ENCODE peak calls at places on chromosomes 16 and 17, in seven cellular contexts. One of them, this sample, is unnamed. For H3K9me3, the result is how much of the 10 kb centered on the place peaks cover.

GRCh38 chr16:13372421-13372820 is 471.0 kb downstream of the SHISA9 start:
- DNase-seq in PC-3: no peak
- DNase-seq in endothelial cell of umbilical vein: no peak
- DNase-seq in GM23248: no peak
- DNase-seq in mammary epithelial cell: no peak
- DNase-seq in MM.1S: no peak
- DNase-seq in fibroblast of lung: no peak
- DNase-seq in this sample: no peak

GRCh38 chr16:81873843-81874752 is 95.0 kb downstream of the PLCG2 start:
- DNase-seq in fibroblast of lung: peak
- DNase-seq in PC-3: peak
- DNase-seq in MM.1S: peak
- DNase-seq in mammary epithelial cell: peak
- DNase-seq in GM23248: peak
- DNase-seq in endothelial cell of umbilical vein: peak
- DNase-seq in this sample: peak

GRCh38 chr16:81639931-81640680 is 139.0 kb upstream of the PLCG2 start:
- DNase-seq in PC-3: no peak
- DNase-seq in mammary epithelial cell: no peak
- DNase-seq in fibroblast of lung: no peak
- DNase-seq in GM23248: no peak
- DNase-seq in MM.1S: no peak
- DNase-seq in endothelial cell of umbilical vein: no peak
- DNase-seq in this sample: no peak

GRCh38 chr16:81623365-81624102 is 155.6 kb upstream of the PLCG2 start:
- DNase-seq in PC-3: peak
- DNase-seq in MM.1S: peak
- DNase-seq in mammary epithelial cell: peak
- DNase-seq in fibroblast of lung: no peak
- DNase-seq in GM23248: peak
- DNase-seq in endothelial cell of umbilical vein: peak
- DNase-seq in this sample: peak

GRCh38 chr17:40190197-40191021 is 13.1 kb downstream of the RAPGEFL1 start:
- DNase-seq in endothelial cell of umbilical vein: peak
- DNase-seq in mammary epithelial cell: no peak
- DNase-seq in fibroblast of lung: no peak
- DNase-seq in GM23248: peak
- DNase-seq in PC-3: peak
- DNase-seq in MM.1S: peak
- DNase-seq in this sample: peak

GRCh38 chr17:351875-352420 is 659 bp downstream of the RPH3AL start:
- DNase-seq in endothelial cell of umbilical vein: no peak
- DNase-seq in MM.1S: no peak
- DNase-seq in fibroblast of lung: no peak
- DNase-seq in mammary epithelial cell: no peak
- DNase-seq in PC-3: no peak
- DNase-seq in GM23248: no peak
- DNase-seq in this sample: no peak

GRCh38 chr16:30380801-30381208 is 1.6 kb downstream of the SEPTIN1 start:
- DNase-seq in fibroblast of lung: no peak
- DNase-seq in endothelial cell of umbilical vein: no peak
- DNase-seq in MM.1S: no peak
- DNase-seq in GM23248: no peak
- DNase-seq in mammary epithelial cell: no peak
- DNase-seq in PC-3: no peak
- DNase-seq in this sample: no peak

GRCh38 chr16:2473425-2473926 is 1.5 kb upstream of the TBC1D24 start:
- DNase-seq in endothelial cell of umbilical vein: no peak
- DNase-seq in MM.1S: no peak
- DNase-seq in fibroblast of lung: no peak
- DNase-seq in mammary epithelial cell: no peak
- DNase-seq in GM23248: no peak
- DNase-seq in PC-3: peak
- DNase-seq in this sample: peak

GRCh38 chr17:21252289-21252874 is 828 bp downstream of the NATD1 start:
- DNase-seq in fibroblast of lung: no peak
- DNase-seq in MM.1S: no peak
- DNase-seq in mammary epithelial cell: no peak
- DNase-seq in endothelial cell of umbilical vein: no peak
- DNase-seq in PC-3: no peak
- DNase-seq in GM23248: peak
- DNase-seq in this sample: peak

GRCh38 chr17:77409282-77410161 is 268.8 kb downstream of the SEC14L1 start:
- DNase-seq in PC-3: no peak
- DNase-seq in endothelial cell of umbilical vein: no peak
- DNase-seq in GM23248: peak
- DNase-seq in fibroblast of lung: peak
- DNase-seq in MM.1S: no peak
- DNase-seq in mammary epithelial cell: peak
- DNase-seq in this sample: peak

GRCh38 chr16:3754304-3754703 is 37.0 kb upstream of the TRAP1 start:
- DNase-seq in GM23248: peak
- DNase-seq in fibroblast of lung: peak
- DNase-seq in endothelial cell of umbilical vein: no peak
- DNase-seq in PC-3: no peak
- DNase-seq in MM.1S: no peak
- DNase-seq in mammary epithelial cell: no peak
- DNase-seq in this sample: no peak

GRCh38 chr17:60421273-60422161 is 772 bp upstream of the CHCT1 start:
- DNase-seq in mammary epithelial cell: peak
- DNase-seq in MM.1S: peak
- DNase-seq in fibroblast of lung: peak
- DNase-seq in PC-3: no peak
- DNase-seq in GM23248: peak
- DNase-seq in endothelial cell of umbilical vein: peak
- DNase-seq in this sample: peak

DNA sequence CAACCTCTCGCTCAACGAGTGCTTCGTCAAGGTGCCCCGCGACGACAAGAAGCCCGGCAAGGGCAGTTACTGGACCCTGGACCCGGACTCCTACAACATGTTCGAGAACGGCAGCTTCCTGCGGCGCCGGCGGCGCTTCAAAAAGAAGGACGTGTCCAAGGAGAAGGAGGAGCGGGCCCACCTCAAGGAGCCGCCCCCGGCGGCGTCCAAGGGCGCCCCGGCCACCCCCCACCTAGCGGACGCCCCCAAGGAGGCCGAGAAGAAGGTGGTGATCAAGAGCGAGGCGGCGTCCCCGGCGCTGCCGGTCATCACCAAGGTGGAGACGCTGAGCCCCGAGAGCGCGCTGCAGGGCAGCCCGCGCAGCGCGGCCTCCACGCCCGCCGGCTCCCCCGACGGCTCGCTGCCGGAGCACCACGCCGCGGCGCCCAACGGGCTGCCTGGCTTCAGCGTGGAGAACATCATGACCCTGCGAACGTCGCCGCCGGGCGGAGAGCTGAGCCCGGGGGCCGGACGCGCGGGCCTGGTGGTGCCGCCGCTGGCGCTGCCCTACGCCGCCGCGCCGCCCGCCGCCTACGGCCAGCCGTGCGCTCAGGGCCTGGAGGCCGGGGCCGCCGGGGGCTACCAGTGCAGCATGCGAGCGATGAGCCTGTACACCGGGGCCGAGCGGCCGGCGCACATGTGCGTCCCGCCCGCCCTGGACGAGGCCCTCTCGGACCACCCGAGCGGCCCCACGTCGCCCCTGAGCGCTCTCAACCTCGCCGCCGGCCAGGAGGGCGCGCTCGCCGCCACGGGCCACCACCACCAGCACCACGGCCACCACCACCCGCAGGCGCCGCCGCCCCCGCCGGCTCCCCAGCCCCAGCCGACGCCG is 1.3 kb downstream of the FOXC2 start:
- DNase-seq in endothelial cell of umbilical vein: peak
- DNase-seq in PC-3: no peak
- DNase-seq in GM23248: peak
- DNase-seq in mammary epithelial cell: peak
- DNase-seq in MM.1S: no peak
- DNase-seq in fibroblast of lung: peak
- DNase-seq in this sample: peak
- TF ChIP-seq EZH2 in endothelial cell of umbilical vein: no peak
- TF ChIP-seq EZH2 in PC-3: no peak
- TF ChIP-seq EZH2 in GM23248: no peak
- TF ChIP-seq EZH2 in mammary epithelial cell: no peak
- TF ChIP-seq EZH2 in MM.1S: no peak
- TF ChIP-seq EZH2 in fibroblast of lung: no peak
- TF ChIP-seq EZH2 in this sample: peak

DNA sequence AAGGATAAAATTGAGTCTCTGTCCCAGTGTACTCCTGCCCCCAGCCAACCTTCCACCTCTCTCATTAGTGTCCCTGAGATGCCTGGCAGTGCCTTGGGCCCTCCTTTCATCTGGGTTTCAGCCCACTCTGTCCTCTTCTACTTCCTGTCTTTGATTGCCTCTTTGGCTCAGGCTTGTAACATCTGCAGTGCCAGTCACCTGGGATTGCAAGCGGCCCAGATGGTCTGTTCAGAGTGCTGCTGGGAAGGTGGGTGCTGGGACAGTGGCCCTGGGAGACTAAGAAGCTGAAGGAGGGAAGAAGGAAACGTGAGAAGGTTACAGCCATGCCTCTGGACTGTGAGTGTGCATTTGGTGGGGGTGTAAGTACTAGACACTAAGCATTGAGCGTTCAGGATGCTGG is 2177.4 kb downstream of the TP53TG3F start:
- DNase-seq in PC-3: no peak
- DNase-seq in MM.1S: no peak
- DNase-seq in endothelial cell of umbilical vein: no peak
- DNase-seq in mammary epithelial cell: no peak
- DNase-seq in fibroblast of lung: no peak
- DNase-seq in GM23248: no peak
- DNase-seq in this sample: no peak
- H3K9me3 ChIP-seq in PC-3: under half
- H3K9me3 ChIP-seq in MM.1S: under half
- H3K9me3 ChIP-seq in endothelial cell of umbilical vein: under half
- H3K9me3 ChIP-seq in mammary epithelial cell: under half
- H3K9me3 ChIP-seq in fibroblast of lung: under half
- H3K9me3 ChIP-seq in GM23248: under half
- H3K9me3 ChIP-seq in this sample: under half

DNA sequence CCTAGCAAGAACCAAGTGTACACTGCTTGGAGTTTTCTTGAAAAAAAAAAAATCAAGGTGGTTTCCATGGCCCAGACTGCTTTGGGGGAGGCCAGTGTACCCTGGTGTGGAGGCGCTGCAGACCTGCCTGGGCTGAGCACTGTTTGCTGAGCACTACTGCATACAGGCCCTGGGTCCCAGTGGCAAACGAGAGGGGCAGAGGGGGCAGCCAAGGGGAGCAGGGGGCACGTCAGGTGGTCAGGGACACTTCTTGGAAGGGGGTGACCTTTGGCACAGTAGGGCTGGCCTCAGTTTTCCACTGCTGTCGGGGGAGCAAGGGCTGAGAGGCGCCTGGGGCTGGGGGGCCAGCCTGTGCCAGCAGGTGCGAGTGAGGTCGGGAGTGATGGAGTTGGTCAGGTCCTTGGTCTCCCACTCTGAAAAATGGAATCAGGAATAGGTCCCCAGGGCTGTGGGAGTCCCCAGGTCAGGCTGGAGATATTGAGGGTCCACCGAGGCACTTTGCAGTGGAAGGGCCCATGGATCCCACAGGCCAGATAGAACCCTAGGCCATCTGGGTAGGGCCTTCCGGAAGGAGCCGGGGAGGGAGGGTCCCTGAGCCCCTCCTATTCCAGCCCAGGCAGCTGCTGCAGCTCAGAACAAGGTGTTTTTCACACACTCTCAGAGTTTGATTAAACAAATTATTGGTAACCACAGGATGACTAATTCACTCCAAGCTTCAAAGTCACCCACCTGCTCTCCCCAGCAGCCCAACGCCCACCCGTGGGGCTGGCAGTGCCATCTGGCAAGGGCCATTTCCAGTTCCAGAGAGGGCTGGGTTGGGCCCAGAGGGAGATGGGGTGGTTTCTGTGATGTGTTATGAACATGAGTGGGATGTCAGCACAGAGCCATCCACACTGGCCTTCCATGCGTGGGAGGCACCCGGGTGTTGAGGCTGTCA is 3.5 kb downstream of the ZFPM1 start:
- DNase-seq in MM.1S: no peak
- DNase-seq in endothelial cell of umbilical vein: no peak
- DNase-seq in GM23248: no peak
- DNase-seq in mammary epithelial cell: peak
- DNase-seq in fibroblast of lung: no peak
- DNase-seq in PC-3: no peak
- DNase-seq in this sample: no peak
- TF ChIP-seq EZH2 in MM.1S: no peak
- TF ChIP-seq EZH2 in endothelial cell of umbilical vein: no peak
- TF ChIP-seq EZH2 in GM23248: no peak
- TF ChIP-seq EZH2 in mammary epithelial cell: no peak
- TF ChIP-seq EZH2 in fibroblast of lung: no peak
- TF ChIP-seq EZH2 in PC-3: no peak
- TF ChIP-seq EZH2 in this sample: no peak

GRCh38 chr17:82743344-82744219 is 8.2 kb downstream of the FN3K start:
- DNase-seq in endothelial cell of umbilical vein: no peak
- DNase-seq in mammary epithelial cell: no peak
- DNase-seq in GM23248: no peak
- DNase-seq in MM.1S: no peak
- DNase-seq in fibroblast of lung: no peak
- DNase-seq in PC-3: no peak
- DNase-seq in this sample: no peak

GRCh38 chr17:82745524-82745923 is 6.3 kb upstream of the TBCD start:
- DNase-seq in MM.1S: no peak
- DNase-seq in mammary epithelial cell: no peak
- DNase-seq in PC-3: no peak
- DNase-seq in endothelial cell of umbilical vein: no peak
- DNase-seq in fibroblast of lung: no peak
- DNase-seq in GM23248: no peak
- DNase-seq in this sample: no peak

GRCh38 chr17:82736511-82737185 is 1.2 kb downstream of the FN3K start:
- DNase-seq in endothelial cell of umbilical vein: no peak
- DNase-seq in mammary epithelial cell: no peak
- DNase-seq in PC-3: no peak
- DNase-seq in MM.1S: no peak
- DNase-seq in fibroblast of lung: no peak
- DNase-seq in GM23248: no peak
- DNase-seq in this sample: no peak

GRCh38 chr17:82737981-82738877 is 2.8 kb downstream of the FN3K start:
- DNase-seq in endothelial cell of umbilical vein: no peak
- DNase-seq in mammary epithelial cell: no peak
- DNase-seq in MM.1S: no peak
- DNase-seq in GM23248: peak
- DNase-seq in fibroblast of lung: peak
- DNase-seq in PC-3: no peak
- DNase-seq in this sample: no peak

DNA sequence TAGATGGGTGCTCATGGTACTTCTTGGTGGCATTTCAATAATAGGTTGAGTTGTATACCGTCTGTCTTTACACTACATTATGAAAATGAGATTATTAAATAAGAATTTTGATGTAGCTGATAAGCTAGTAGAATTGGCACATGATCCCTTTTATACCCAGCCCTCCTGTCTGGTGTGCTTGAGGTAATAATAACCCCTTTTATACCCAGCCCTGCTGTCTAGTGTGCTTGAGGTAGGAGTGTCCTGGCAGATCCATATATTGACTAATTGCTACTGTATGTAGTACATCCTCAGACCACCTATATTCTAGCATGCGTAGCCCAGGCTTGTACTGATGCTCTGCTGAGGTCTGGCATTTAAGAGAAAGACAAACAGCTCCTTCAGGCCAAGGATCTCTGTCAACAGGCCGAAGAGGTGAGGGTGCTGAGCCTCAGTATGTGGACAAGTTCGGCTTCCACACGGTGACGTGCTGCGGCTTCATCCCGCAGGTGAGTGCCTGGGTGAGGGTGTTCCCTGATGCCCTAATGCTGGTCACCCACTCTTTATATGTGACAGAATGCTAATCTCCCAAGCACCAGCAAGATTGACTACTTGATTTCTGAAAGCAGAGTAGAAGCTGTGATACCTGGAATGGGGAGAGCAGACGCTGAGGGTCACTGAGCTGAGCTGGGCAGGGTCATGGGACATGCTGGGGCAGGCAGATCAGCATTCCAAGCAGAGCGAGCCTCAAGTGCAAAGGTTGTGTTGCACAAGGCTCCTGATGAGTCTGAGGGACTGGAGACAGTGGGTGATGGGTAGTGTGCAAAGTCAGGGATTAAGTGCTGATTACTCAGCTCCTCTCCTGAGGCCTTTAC is 5.7 kb downstream of the FN3K start:
- DNase-seq in mammary epithelial cell: peak
- DNase-seq in MM.1S: no peak
- DNase-seq in fibroblast of lung: no peak
- DNase-seq in PC-3: no peak
- DNase-seq in endothelial cell of umbilical vein: no peak
- DNase-seq in GM23248: peak
- DNase-seq in this sample: no peak
- H3K9me3 ChIP-seq in mammary epithelial cell: under half
- H3K9me3 ChIP-seq in MM.1S: under half
- H3K9me3 ChIP-seq in fibroblast of lung: under half
- H3K9me3 ChIP-seq in PC-3: under half
- H3K9me3 ChIP-seq in endothelial cell of umbilical vein: under half
- H3K9me3 ChIP-seq in GM23248: under half
- H3K9me3 ChIP-seq in this sample: under half

This sample was measured in neural progenitor cell.